ENCODE peak calls at places on chromosome 14, in six cellular contexts. U is DND-41; X is CD4-positive, alpha-beta T cell; I is Panc1; F is neural progenitor cell; Y is stomach. Q is an unnamed sample.
A peak's percentile ranks its signal among the peaks of the same experiment; 100 is the strongest.

GRCh38 chr14:61391119-61391518 is 69.7 kb downstream of the PRKCH start:
- DNase-seq in U (no peak), X (no peak), I (no peak), F (no peak), Y (no peak), Q (no peak)

GRCh38 chr14:91303091-91303923 is 58.8 kb upstream of the GPR68 start:
- DNase-seq in U (peak; percentile 84), X (peak; percentile 48), I (no peak), F (peak; percentile 97), Y (no peak), Q (no peak)

GRCh38 chr14:96122496-96122895 is 82.1 kb upstream of the BDKRB2 start:
- DNase-seq in U (no peak), X (no peak), I (no peak), F (no peak), Y (no peak), Q (no peak)

GRCh38 chr14:97267509-97267908 is 470.3 kb downstream of the VRK1 start:
- DNase-seq in U (no peak), X (no peak), I (no peak), F (no peak), Y (no peak), Q (no peak)

GRCh38 chr14:71693373-71693772 is 238.9 kb upstream of the RGS6 start:
- DNase-seq in U (peak; percentile 54), X (no peak), I (no peak), F (no peak), Y (no peak), Q (peak; percentile 82)

GRCh38 chr14:61479746-61480502 is 158.5 kb downstream of the PRKCH start:
- DNase-seq in U (no peak), X (no peak), I (no peak), F (no peak), Y (no peak), Q (no peak)

GRCh38 chr14:50785506-50786063 is 45.4 kb downstream of the NIN start:
- DNase-seq in U (no peak), X (no peak), I (no peak), F (peak; percentile 37), Y (no peak), Q (no peak)

GRCh38 chr14:69708586-69709169 is 58.3 kb upstream of the SRSF5 start:
- DNase-seq in U (peak; percentile 26), X (no peak), I (no peak), F (peak; percentile 83), Y (no peak), Q (peak; percentile 22)

GRCh38 chr14:37597538-37598084 is 2.2 kb downstream of the TTC6 start:
- DNase-seq in U (no peak), X (no peak), I (no peak), F (peak; percentile 81), Y (peak; percentile 69), Q (no peak)

GRCh38 chr14:27181304-27181703 is 583.5 kb upstream of the NOVA1 start:
- DNase-seq in U (no peak), X (no peak), I (no peak), F (peak; percentile 1), Y (no peak), Q (no peak)

GRCh38 chr14:101815994-101816393 is 54.5 kb downstream of the PPP2R5C start:
- DNase-seq in U (no peak), X (no peak), I (no peak), F (no peak), Y (no peak), Q (no peak)

GRCh38 chr14:49861581-49861922 is 9.0 kb upstream of the NEMF start:
- DNase-seq in U (peak; percentile 75), X (peak; percentile 62), I (no peak), F (peak; percentile 79), Y (peak; percentile 53), Q (peak; percentile 84)

GRCh38 chr14:57209561-57209960 is 59.1 kb downstream of the EXOC5 start:
- DNase-seq in U (no peak), X (no peak), I (no peak), F (no peak), Y (no peak), Q (peak; percentile 74)

GRCh38 chr14:58752782-58753181 is 115.0 kb downstream of the DACT1 start:
- DNase-seq in U (no peak), X (no peak), I (no peak), F (no peak), Y (peak; percentile 90), Q (peak; percentile 35)

GRCh38 chr14:91595736-91596135 is 85.6 kb upstream of the PPP4R3A start:
- DNase-seq in U (no peak), X (no peak), I (no peak), F (no peak), Y (no peak), Q (no peak)

GRCh38 chr14:61213930-61214329 is 67.2 kb downstream of the TMEM30B start:
- DNase-seq in U (no peak), X (no peak), I (no peak), F (no peak), Y (no peak), Q (no peak)

GRCh38 chr14:91373591-91374245 is 43.9 kb downstream of the CCDC88C start:
- DNase-seq in U (peak; percentile 73), X (peak; percentile 61), I (no peak), F (no peak), Y (no peak), Q (no peak)

GRCh38 chr14:28058012-28058296 is 708.6 kb upstream of the FOXG1 start:
- DNase-seq in U (no peak), X (no peak), I (no peak), F (no peak), Y (no peak), Q (no peak)

GRCh38 chr14:91882369-91882768 is 15.0 kb upstream of the TC2N start:
- DNase-seq in U (no peak), X (no peak), I (no peak), F (no peak), Y (no peak), Q (no peak)

GRCh38 chr14:74979442-74980397 is 23.0 kb upstream of the EIF2B2 start:
- DNase-seq in U (no peak), X (no peak), I (no peak), F (peak; percentile 70), Y (no peak), Q (peak; percentile 21)

GRCh38 chr14:102902523-102903247 is 19.8 kb upstream of the AMN start:
- DNase-seq in U (no peak), X (no peak), I (no peak), F (no peak), Y (no peak), Q (no peak)

GRCh38 chr14:50804181-50804721 is 26.7 kb downstream of the NIN start:
- DNase-seq in U (no peak), X (no peak), I (no peak), F (no peak), Y (no peak), Q (peak; percentile 88)

GRCh38 chr14:81550001-81550642 is 16.5 kb upstream of the SEL1L start:
- DNase-seq in U (no peak), X (no peak), I (no peak), F (no peak), Y (no peak), Q (no peak)

GRCh38 chr14:71592361-71592760 is 339.9 kb upstream of the RGS6 start:
- DNase-seq in U (peak; percentile 20), X (no peak), I (no peak), F (no peak), Y (peak; percentile 32), Q (no peak)

GRCh38 chr14:90649096-90649495 is 167.1 kb downstream of the TTC7B start:
- DNase-seq in U (no peak), X (no peak), I (no peak), F (no peak), Y (no peak), Q (peak; percentile 67)

GRCh38 chr14:94914191-94914590 is 144.3 kb upstream of the GSC start:
- DNase-seq in U (no peak), X (no peak), I (no peak), F (no peak), Y (no peak), Q (no peak)

GRCh38 chr14:72894623-72895378 is 900 bp upstream of the DPF3 start:
- DNase-seq in U (no peak), X (no peak), I (no peak), F (peak; percentile 59), Y (no peak), Q (no peak)

GRCh38 chr14:92635031-92635430 is 113.4 kb downstream of the LGMN start:
- DNase-seq in U (no peak), X (no peak), I (no peak), F (no peak), Y (no peak), Q (no peak)

GRCh38 chr14:90487031-90487430 is 90.2 kb downstream of the CALM1 start:
- DNase-seq in U (no peak), X (no peak), I (no peak), F (no peak), Y (no peak), Q (no peak)

GRCh38 chr14:75138492-75138891 is 11.6 kb upstream of the NEK9 start:
- DNase-seq in U (no peak), X (no peak), I (no peak), F (no peak), Y (no peak), Q (peak; percentile 6)

GRCh38 chr14:39310071-39310470 is 76.4 kb downstream of the MIA2 start:
- DNase-seq in U (no peak), X (no peak), I (no peak), F (no peak), Y (no peak), Q (no peak)

GRCh38 chr14:56295743-56296142 is 177.5 kb downstream of the PELI2 start:
- DNase-seq in U (no peak), X (no peak), I (no peak), F (no peak), Y (no peak), Q (no peak)

GRCh38 chr14:35549551-35549950 is 15.6 kb downstream of the INSM2 start:
- DNase-seq in U (no peak), X (no peak), I (no peak), F (no peak), Y (no peak), Q (no peak)

GRCh38 chr14:52974406-52974805 is 23.6 kb upstream of the FERMT2 start:
- DNase-seq in U (no peak), X (no peak), I (no peak), F (no peak), Y (no peak), Q (peak; percentile 52)
- H3K27ac ChIP-seq in U (no peak overlapping the region), X (no peak overlapping the region), I (no peak overlapping the region), F (no peak overlapping the region), Y (no peak overlapping the region), Q (no peak overlapping the region)

GRCh38 chr14:43356984-43357545 is 1150.0 kb downstream of the FSCB start:
- DNase-seq in U (no peak), X (no peak), I (no peak), F (no peak), Y (no peak), Q (no peak)
- H3K27ac ChIP-seq in U (no peak overlapping the region), X (no peak overlapping the region), I (no peak overlapping the region), F (no peak overlapping the region), Y (no peak overlapping the region), Q (no peak overlapping the region)

DNA sequence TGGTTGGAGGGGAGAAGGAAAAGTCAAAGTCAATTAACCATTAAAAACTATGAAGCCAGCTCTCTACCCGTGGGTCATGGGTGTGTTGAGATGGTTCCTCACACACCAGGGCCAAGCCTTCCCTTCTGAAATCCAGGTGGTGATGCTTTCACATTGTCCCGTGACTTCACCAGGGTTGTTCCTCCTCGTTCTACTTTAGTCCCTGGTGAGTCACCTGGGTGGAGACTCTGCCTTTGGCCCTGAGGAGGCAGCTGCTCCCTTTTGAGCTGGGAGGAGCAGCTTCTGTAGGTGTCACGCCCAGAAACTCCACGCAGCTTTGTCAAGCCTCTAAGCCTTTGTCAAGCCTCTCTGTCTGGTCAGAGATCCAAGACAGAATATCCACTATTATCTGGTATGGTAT is 348.3 kb downstream of the BMP4 start:
- DNase-seq in U (no peak), X (no peak), I (no peak), F (no peak), Y (peak; percentile 47), Q (no peak)
- H3K27ac ChIP-seq in U (no peak overlapping the region), X (no peak overlapping the region), I (no peak overlapping the region), F (no peak overlapping the region), Y (no peak overlapping the region), Q (no peak overlapping the region)

GRCh38 chr14:68089146-68089715 is 269.7 kb downstream of the RAD51B start:
- DNase-seq in U (no peak), X (no peak), I (peak; percentile 42), F (peak; percentile 20), Y (no peak), Q (peak; percentile 91)
- H3K27ac ChIP-seq in U (no peak overlapping the region), X (no peak overlapping the region), I (peak overlapping the region; percentile 94), F (no peak overlapping the region), Y (no peak overlapping the region), Q (no peak overlapping the region)